ENCODE peak calls at places on chromosomes 13 and 19, in eight cellular contexts. One of them, this sample, is unnamed.

GRCh38 chr13:36673838-36674326 is at the start of gene SERTM1:
- DNase-seq in lower lobe of right lung: peak; percentile 51
- DNase-seq in psoas muscle: no peak
- DNase-seq in mesendoderm: peak; percentile 77
- DNase-seq in upper lobe of right lung: peak; percentile 68
- DNase-seq in HepG2: no peak
- DNase-seq in left ventricle myocardium inferior: peak; percentile 45
- DNase-seq in aorta: peak; percentile 74
- DNase-seq in this sample: no peak

GRCh38 chr19:38676878-38677646 is 29.6 kb downstream of the ACTN4 start:
- DNase-seq in psoas muscle: no peak
- DNase-seq in left ventricle myocardium inferior: no peak
- DNase-seq in aorta: no peak
- DNase-seq in HepG2: no peak
- DNase-seq in upper lobe of right lung: no peak
- DNase-seq in lower lobe of right lung: no peak
- DNase-seq in mesendoderm: no peak
- DNase-seq in this sample: no peak

GRCh38 chr13:36858285-36858684 is 39.3 kb downstream of the RFXAP start:
- DNase-seq in lower lobe of right lung: no peak
- DNase-seq in left ventricle myocardium inferior: no peak
- DNase-seq in mesendoderm: peak; percentile 84
- DNase-seq in psoas muscle: no peak
- DNase-seq in upper lobe of right lung: no peak
- DNase-seq in aorta: no peak
- DNase-seq in HepG2: peak; percentile 69
- DNase-seq in this sample: no peak

GRCh38 chr19:15296841-15297415 is 35.4 kb downstream of the BRD4 start:
- DNase-seq in HepG2: peak; percentile 85
- DNase-seq in left ventricle myocardium inferior: no peak
- DNase-seq in upper lobe of right lung: peak; percentile 46
- DNase-seq in psoas muscle: no peak
- DNase-seq in lower lobe of right lung: no peak
- DNase-seq in mesendoderm: no peak
- DNase-seq in aorta: no peak
- DNase-seq in this sample: no peak

GRCh38 chr13:44703371-44703770 is 127.2 kb upstream of the TSC22D1 start:
- DNase-seq in left ventricle myocardium inferior: no peak
- DNase-seq in upper lobe of right lung: no peak
- DNase-seq in HepG2: no peak
- DNase-seq in psoas muscle: no peak
- DNase-seq in aorta: no peak
- DNase-seq in mesendoderm: no peak
- DNase-seq in lower lobe of right lung: no peak
- DNase-seq in this sample: no peak

GRCh38 chr19:12996542-12997094 is 1.3 kb downstream of the NFIX start:
- DNase-seq in aorta: peak; percentile 86
- DNase-seq in HepG2: peak; percentile 38
- DNase-seq in mesendoderm: peak; percentile 33
- DNase-seq in left ventricle myocardium inferior: no peak
- DNase-seq in lower lobe of right lung: no peak
- DNase-seq in psoas muscle: no peak
- DNase-seq in upper lobe of right lung: no peak
- DNase-seq in this sample: no peak

GRCh38 chr13:19072543-19072942 is 109.1 kb downstream of the TUBA3C start:
- DNase-seq in mesendoderm: no peak
- DNase-seq in aorta: no peak
- DNase-seq in upper lobe of right lung: no peak
- DNase-seq in left ventricle myocardium inferior: no peak
- DNase-seq in psoas muscle: no peak
- DNase-seq in HepG2: no peak
- DNase-seq in lower lobe of right lung: peak; percentile 16
- DNase-seq in this sample: no peak

GRCh38 chr13:20398459-20398858 is 127.2 kb downstream of the CRYL1 start:
- DNase-seq in psoas muscle: no peak
- DNase-seq in upper lobe of right lung: no peak
- DNase-seq in lower lobe of right lung: no peak
- DNase-seq in mesendoderm: no peak
- DNase-seq in aorta: no peak
- DNase-seq in HepG2: no peak
- DNase-seq in left ventricle myocardium inferior: no peak
- DNase-seq in this sample: no peak

GRCh38 chr19:14023404-14024235 is 4.3 kb upstream of the RLN3 start:
- DNase-seq in aorta: peak; percentile 79
- DNase-seq in upper lobe of right lung: peak; percentile 72
- DNase-seq in HepG2: peak; percentile 85
- DNase-seq in lower lobe of right lung: peak; percentile 63
- DNase-seq in psoas muscle: peak; percentile 34
- DNase-seq in mesendoderm: peak; percentile 92
- DNase-seq in left ventricle myocardium inferior: peak; percentile 39
- DNase-seq in this sample: no peak

GRCh38 chr19:14265285-14266036 is 59.5 kb upstream of the ADGRL1 start:
- DNase-seq in lower lobe of right lung: no peak
- DNase-seq in left ventricle myocardium inferior: no peak
- DNase-seq in HepG2: no peak
- DNase-seq in psoas muscle: no peak
- DNase-seq in mesendoderm: peak; percentile 75
- DNase-seq in upper lobe of right lung: no peak
- DNase-seq in aorta: no peak
- DNase-seq in this sample: no peak

GRCh38 chr19:38726284-38726673 is 18.0 kb downstream of the CAPN12 start:
- DNase-seq in HepG2: no peak
- DNase-seq in aorta: no peak
- DNase-seq in upper lobe of right lung: no peak
- DNase-seq in mesendoderm: no peak
- DNase-seq in lower lobe of right lung: no peak
- DNase-seq in left ventricle myocardium inferior: peak; percentile 10
- DNase-seq in psoas muscle: no peak
- DNase-seq in this sample: no peak

GRCh38 chr13:47478985-47479384 is 522.1 kb downstream of the SUCLA2 start:
- DNase-seq in mesendoderm: no peak
- DNase-seq in lower lobe of right lung: no peak
- DNase-seq in HepG2: no peak
- DNase-seq in aorta: no peak
- DNase-seq in psoas muscle: no peak
- DNase-seq in left ventricle myocardium inferior: peak; percentile 26
- DNase-seq in upper lobe of right lung: no peak
- DNase-seq in this sample: no peak

GRCh38 chr13:88005188-88005587 is 334.0 kb downstream of the SLITRK5 start:
- DNase-seq in lower lobe of right lung: no peak
- DNase-seq in psoas muscle: no peak
- DNase-seq in HepG2: no peak
- DNase-seq in upper lobe of right lung: no peak
- DNase-seq in left ventricle myocardium inferior: no peak
- DNase-seq in mesendoderm: no peak
- DNase-seq in aorta: peak; percentile 51
- DNase-seq in this sample: no peak

GRCh38 chr19:12938536-12939291 is at the start of gene CALR:
- DNase-seq in left ventricle myocardium inferior: no peak
- DNase-seq in upper lobe of right lung: no peak
- DNase-seq in psoas muscle: no peak
- DNase-seq in HepG2: no peak
- DNase-seq in mesendoderm: peak; percentile 53
- DNase-seq in lower lobe of right lung: no peak
- DNase-seq in aorta: no peak
- DNase-seq in this sample: no peak

GRCh38 chr13:25200783-25201182 is 28.7 kb upstream of the AMER2 start:
- DNase-seq in upper lobe of right lung: no peak
- DNase-seq in aorta: no peak
- DNase-seq in lower lobe of right lung: no peak
- DNase-seq in psoas muscle: no peak
- DNase-seq in left ventricle myocardium inferior: no peak
- DNase-seq in mesendoderm: no peak
- DNase-seq in HepG2: no peak
- DNase-seq in this sample: no peak

GRCh38 chr19:1251503-1252220 is 3.3 kb downstream of the MIDN start:
- DNase-seq in lower lobe of right lung: no peak
- DNase-seq in HepG2: peak; percentile 90
- DNase-seq in upper lobe of right lung: peak; percentile 94
- DNase-seq in mesendoderm: peak; percentile 73
- DNase-seq in left ventricle myocardium inferior: peak; percentile 84
- DNase-seq in psoas muscle: peak; percentile 80
- DNase-seq in aorta: no peak
- DNase-seq in this sample: no peak

GRCh38 chr19:41323430-41324125 is 13.6 kb downstream of the CCDC97 start:
- DNase-seq in aorta: peak; percentile 89
- DNase-seq in mesendoderm: peak; percentile 90
- DNase-seq in psoas muscle: peak; percentile 81
- DNase-seq in lower lobe of right lung: no peak
- DNase-seq in HepG2: peak; percentile 87
- DNase-seq in left ventricle myocardium inferior: peak; percentile 62
- DNase-seq in upper lobe of right lung: no peak
- DNase-seq in this sample: no peak

GRCh38 chr13:45863716-45864590 is 12.4 kb upstream of the SIAH3 start:
- DNase-seq in psoas muscle: no peak
- DNase-seq in mesendoderm: peak; percentile 38
- DNase-seq in HepG2: no peak
- DNase-seq in upper lobe of right lung: no peak
- DNase-seq in lower lobe of right lung: no peak
- DNase-seq in aorta: no peak
- DNase-seq in left ventricle myocardium inferior: no peak
- DNase-seq in this sample: no peak

GRCh38 chr13:90926459-90926858 is 421.0 kb upstream of the MIR17HG start:
- DNase-seq in mesendoderm: peak; percentile 81
- DNase-seq in lower lobe of right lung: no peak
- DNase-seq in aorta: no peak
- DNase-seq in HepG2: no peak
- DNase-seq in upper lobe of right lung: no peak
- DNase-seq in left ventricle myocardium inferior: no peak
- DNase-seq in psoas muscle: no peak
- DNase-seq in this sample: no peak

DNA sequence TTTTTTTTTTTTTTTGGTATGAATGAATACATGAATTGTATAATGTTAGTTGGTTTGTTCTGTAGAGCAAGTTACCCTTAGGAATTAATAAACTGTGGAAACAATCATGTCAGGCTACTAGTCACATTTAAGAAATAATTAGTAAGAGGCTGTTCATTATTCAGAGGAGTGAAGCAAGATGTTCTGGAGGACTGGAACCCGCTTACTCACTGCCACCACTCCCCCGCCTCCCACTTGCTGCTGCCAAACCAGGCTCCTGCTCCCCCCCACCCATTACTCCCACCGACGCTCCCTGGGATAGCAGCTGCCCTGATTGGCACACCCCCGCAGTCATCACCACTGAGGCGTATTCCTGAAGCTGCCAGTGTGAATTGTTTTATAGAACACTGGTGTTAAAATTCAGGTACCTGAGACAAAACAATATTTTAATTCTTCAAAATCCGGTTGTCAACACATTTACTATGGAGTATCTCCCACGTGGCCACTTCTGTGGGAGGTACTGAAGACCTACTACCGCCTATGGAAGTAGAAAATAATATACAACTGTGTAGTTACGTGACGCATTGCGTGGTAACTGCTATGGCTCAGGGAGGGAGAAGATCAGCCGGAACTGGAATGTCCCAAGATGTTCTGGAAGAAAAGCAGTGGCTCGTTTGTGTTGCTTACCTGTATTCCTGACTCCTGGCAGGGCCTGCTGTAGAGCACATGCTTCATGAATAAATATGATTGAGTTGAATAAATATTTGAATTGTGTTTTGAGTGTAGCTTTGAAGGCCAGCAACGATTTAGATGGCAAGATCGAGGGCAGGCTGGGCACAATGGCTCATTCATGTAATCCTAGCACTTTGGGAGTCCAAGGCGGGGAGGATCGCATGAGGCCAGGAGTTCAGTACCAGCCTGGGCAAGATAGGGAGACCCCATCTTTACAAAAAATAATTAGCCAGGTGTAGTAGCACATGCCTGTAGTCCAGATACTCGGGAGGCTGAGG is 1.7 kb downstream of the DPY19L3 start:
- DNase-seq in aorta: no peak
- DNase-seq in psoas muscle: peak; percentile 37
- DNase-seq in lower lobe of right lung: peak; percentile 65
- DNase-seq in HepG2: peak; percentile 16
- DNase-seq in upper lobe of right lung: peak; percentile 80
- DNase-seq in mesendoderm: peak; percentile 10
- DNase-seq in left ventricle myocardium inferior: no peak
- DNase-seq in this sample: no peak
- H3K4me1 ChIP-seq in aorta: peaks cover 2% of the 10 kb centered on the region
- H3K4me1 ChIP-seq in psoas muscle: peaks cover 18% of the 10 kb centered on the region
- H3K4me1 ChIP-seq in lower lobe of right lung: peaks cover 22% of the 10 kb centered on the region
- H3K4me1 ChIP-seq in HepG2: peaks cover 37% of the 10 kb centered on the region
- H3K4me1 ChIP-seq in upper lobe of right lung: peaks cover 9% of the 10 kb centered on the region
- H3K4me1 ChIP-seq in mesendoderm: peaks cover 4% of the 10 kb centered on the region
- H3K4me1 ChIP-seq in left ventricle myocardium inferior: peaks cover 27% of the 10 kb centered on the region
- H3K4me1 ChIP-seq in this sample: peaks cover 13% of the 10 kb centered on the region

GRCh38 chr19:18517606-18518005 is 4.3 kb downstream of the ELL start:
- DNase-seq in psoas muscle: no peak
- DNase-seq in aorta: no peak
- DNase-seq in upper lobe of right lung: no peak
- DNase-seq in lower lobe of right lung: no peak
- DNase-seq in mesendoderm: no peak
- DNase-seq in HepG2: no peak
- DNase-seq in left ventricle myocardium inferior: no peak
- DNase-seq in this sample: no peak
- H3K4me1 ChIP-seq in psoas muscle: peaks cover 73% of the 10 kb centered on the region
- H3K4me1 ChIP-seq in aorta: peaks cover 2% of the 10 kb centered on the region
- H3K4me1 ChIP-seq in upper lobe of right lung: peaks cover 55% of the 10 kb centered on the region
- H3K4me1 ChIP-seq in lower lobe of right lung: peaks cover 69% of the 10 kb centered on the region
- H3K4me1 ChIP-seq in mesendoderm: peaks cover 3% of the 10 kb centered on the region
- H3K4me1 ChIP-seq in HepG2: peaks cover 75% of the 10 kb centered on the region
- H3K4me1 ChIP-seq in left ventricle myocardium inferior: peaks cover 84% of the 10 kb centered on the region
- H3K4me1 ChIP-seq in this sample: peaks cover 25% of the 10 kb centered on the region

DNA sequence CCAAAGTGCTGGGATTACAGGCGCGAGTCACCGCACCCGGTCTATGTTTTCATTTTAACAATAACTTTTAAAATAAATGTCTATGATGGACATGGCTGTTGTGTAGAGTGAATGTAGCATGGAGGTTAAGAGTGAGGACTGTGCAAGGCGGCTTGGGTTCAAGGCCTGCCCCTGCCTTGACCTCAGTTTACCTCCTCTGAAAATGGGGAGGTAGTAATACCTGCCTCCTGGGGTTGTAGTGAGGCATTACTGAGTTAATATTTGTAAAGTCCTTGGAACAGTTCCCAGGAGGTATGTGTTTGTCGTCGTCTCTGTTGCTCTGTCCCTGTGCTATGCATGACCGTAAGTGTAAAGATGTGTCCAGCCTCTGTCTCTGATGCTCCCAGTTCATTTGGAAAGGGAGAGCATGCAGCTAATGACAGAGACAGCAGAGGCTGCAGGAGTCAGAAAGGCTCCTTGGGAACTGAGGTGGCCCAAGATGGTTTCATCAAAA is 9.4 kb downstream of the GARRE1 start:
- DNase-seq in HepG2: peak; percentile 36
- DNase-seq in aorta: no peak
- DNase-seq in upper lobe of right lung: no peak
- DNase-seq in lower lobe of right lung: no peak
- DNase-seq in mesendoderm: no peak
- DNase-seq in left ventricle myocardium inferior: no peak
- DNase-seq in psoas muscle: no peak
- DNase-seq in this sample: no peak
- H3K4me1 ChIP-seq in HepG2: peaks cover 34% of the 10 kb centered on the region
- H3K4me1 ChIP-seq in aorta: peaks cover 5% of the 10 kb centered on the region
- H3K4me1 ChIP-seq in upper lobe of right lung: peaks cover 28% of the 10 kb centered on the region
- H3K4me1 ChIP-seq in lower lobe of right lung: peaks cover 31% of the 10 kb centered on the region
- H3K4me1 ChIP-seq in mesendoderm: peaks cover 11% of the 10 kb centered on the region
- H3K4me1 ChIP-seq in left ventricle myocardium inferior: peaks cover 74% of the 10 kb centered on the region
- H3K4me1 ChIP-seq in psoas muscle: peaks cover 55% of the 10 kb centered on the region
- H3K4me1 ChIP-seq in this sample: peaks cover 17% of the 10 kb centered on the region

GRCh38 chr13:33270906-33271538 is 14.5 kb downstream of the STARD13 start:
- DNase-seq in left ventricle myocardium inferior: no peak
- DNase-seq in mesendoderm: no peak
- DNase-seq in lower lobe of right lung: no peak
- DNase-seq in psoas muscle: no peak
- DNase-seq in aorta: no peak
- DNase-seq in HepG2: no peak
- DNase-seq in upper lobe of right lung: no peak
- DNase-seq in this sample: no peak
- H3K4me1 ChIP-seq in left ventricle myocardium inferior: peaks cover 100% of the 10 kb centered on the region
- H3K4me1 ChIP-seq in mesendoderm: no peaks in the 10 kb centered on the region
- H3K4me1 ChIP-seq in lower lobe of right lung: peaks cover 82% of the 10 kb centered on the region
- H3K4me1 ChIP-seq in psoas muscle: peaks cover 18% of the 10 kb centered on the region
- H3K4me1 ChIP-seq in aorta: no peaks in the 10 kb centered on the region
- H3K4me1 ChIP-seq in HepG2: peaks cover 95% of the 10 kb centered on the region
- H3K4me1 ChIP-seq in upper lobe of right lung: peaks cover 57% of the 10 kb centered on the region
- H3K4me1 ChIP-seq in this sample: peaks cover 40% of the 10 kb centered on the region

This sample was measured in RWPE2.